ENCODE peak calls at places on chromosomes 12 and 14, in eight cellular contexts. G is PC-9, H is GM23338, Z is Karpas-422, P is PC-3, I is hepatocyte, Y is SK-N-SH, E is HCT116. A is an unnamed sample. For H3K9me2 and H3K4me1, the result is how much of the 10 kb centered on the place peaks cover.

GRCh38 chr12:117043598-117043901 is 55.7 kb downstream of the TESC start:
- DNase-seq in E (no peak), H (no peak), P (no peak), Z (no peak), I (no peak), G (no peak), Y (no peak), A (no peak)

GRCh38 chr14:22837059-22837749 is 819 bp downstream of the MMP14 start:
- DNase-seq in H (peak), P (peak), Z (no peak), I (peak), Y (peak), E (no peak), G (no peak), A (peak)

GRCh38 chr12:24227550-24227949 is 278.1 kb upstream of the SOX5 start:
- DNase-seq in G (no peak), I (no peak), Y (no peak), P (no peak), H (no peak), Z (no peak), E (no peak), A (no peak)

GRCh38 chr14:103862393-103862782 is 15.0 kb upstream of the PPP1R13B start:
- DNase-seq in Y (no peak), E (no peak), P (no peak), H (peak), G (no peak), Z (no peak), I (no peak), A (no peak)

GRCh38 chr12:461425-461824 is 1.7 kb downstream of the B4GALNT3 start:
- DNase-seq in Z (no peak), E (no peak), H (no peak), G (no peak), P (no peak), Y (no peak), I (peak), A (no peak)

GRCh38 chr14:29810657-29811056 is 117.0 kb downstream of the PRKD1 start:
- DNase-seq in I (no peak), P (peak), Y (no peak), Z (no peak), E (no peak), G (no peak), H (no peak), A (peak)

GRCh38 chr14:78721756-78722455 is 551.7 kb downstream of the NRXN3 start:
- DNase-seq in Y (no peak), G (no peak), H (no peak), Z (no peak), P (no peak), E (no peak), I (no peak), A (no peak)

GRCh38 chr12:10406725-10407124 is 2.8 kb downstream of the KLRC4 start:
- DNase-seq in E (no peak), G (no peak), P (no peak), Z (no peak), H (no peak), Y (no peak), I (no peak), A (no peak)

GRCh38 chr12:53327435-53328042 is 6.1 kb upstream of the AAAS start:
- DNase-seq in G (no peak), P (peak), Z (peak), H (peak), E (no peak), Y (peak), I (no peak), A (peak)

GRCh38 chr14:20757963-20758362 is 10.2 kb upstream of the EDDM3B start:
- DNase-seq in Y (no peak), H (peak), P (no peak), G (no peak), I (peak), Z (peak), E (no peak), A (no peak)

GRCh38 chr14:37172024-37172869 is at the start of gene SLC25A21:
- DNase-seq in E (peak), P (peak), Y (no peak), I (peak), Z (no peak), G (peak), H (peak), A (peak)

GRCh38 chr12:14775652-14776020 is 27.6 kb downstream of the WBP11 start:
- DNase-seq in Y (no peak), Z (no peak), P (no peak), E (no peak), G (no peak), I (no peak), H (no peak), A (peak)

GRCh38 chr12:89858718-89859117 is 150.1 kb upstream of the ATP2B1 start:
- DNase-seq in Z (no peak), E (no peak), Y (no peak), G (no peak), I (no peak), H (no peak), P (no peak), A (no peak)

GRCh38 chr14:77507762-77508161 is 9.1 kb upstream of the ISM2 start:
- DNase-seq in G (no peak), Z (no peak), H (no peak), E (no peak), I (no peak), Y (no peak), P (no peak), A (no peak)

GRCh38 chr14:50944647-50945413 is 547 bp upstream of the PYGL start:
- DNase-seq in I (peak), G (no peak), Z (no peak), E (peak), P (peak), Y (no peak), H (no peak), A (peak)

GRCh38 chr14:74945852-74946658 is 9.3 kb downstream of the PGF start:
- DNase-seq in I (peak), Z (peak), H (peak), G (peak), P (peak), E (peak), Y (peak), A (peak)

GRCh38 chr12:124871297-124871696 is 7.6 kb upstream of the SCARB1 start:
- DNase-seq in Z (no peak), P (no peak), G (no peak), E (no peak), H (no peak), Y (no peak), I (no peak), A (no peak)

GRCh38 chr14:52253503-52253902 is 14.0 kb upstream of the PTGDR start:
- DNase-seq in H (peak), G (no peak), Y (no peak), E (no peak), P (peak), Z (no peak), I (no peak), A (peak)

GRCh38 chr14:101363261-101363555 is 198.1 kb upstream of the DIO3 start:
- DNase-seq in I (no peak), H (no peak), E (no peak), P (no peak), G (no peak), Y (no peak), Z (peak), A (no peak)

GRCh38 chr12:92034858-92035401 is 110.7 kb downstream of the BTG1 start:
- DNase-seq in Y (peak), P (peak), H (no peak), I (peak), Z (no peak), E (peak), G (peak), A (peak)

GRCh38 chr14:26687438-26687837 is 89.6 kb upstream of the NOVA1 start:
- DNase-seq in H (no peak), I (no peak), Y (no peak), E (no peak), P (no peak), G (no peak), Z (no peak), A (no peak)

GRCh38 chr14:24310666-24311604 is at the start of gene LTB4R:
- DNase-seq in Z (peak), P (no peak), E (no peak), G (no peak), Y (no peak), H (peak), I (no peak), A (peak)

GRCh38 chr14:30868736-30869135 is 5.6 kb upstream of the COCH start:
- DNase-seq in Z (no peak), E (no peak), I (no peak), G (no peak), P (no peak), H (no peak), Y (no peak), A (no peak)

GRCh38 chr12:107415834-107416233 is 269.8 kb upstream of the PWP1 start:
- DNase-seq in P (no peak), Z (no peak), G (no peak), H (no peak), Y (no peak), E (no peak), I (no peak), A (peak)

GRCh38 chr12:131055596-131056233 is 102.0 kb downstream of the ADGRD1 start:
- DNase-seq in I (no peak), Z (no peak), E (no peak), H (no peak), P (no peak), Y (no peak), G (no peak), A (no peak)

GRCh38 chr14:70045715-70046535 is 142.8 kb downstream of the SLC8A3 start:
- DNase-seq in P (peak), E (peak), I (peak), G (peak), Z (peak), Y (peak), H (peak), A (peak)

GRCh38 chr12:95605875-95606274 is 54.6 kb upstream of the USP44 start:
- DNase-seq in G (peak), Z (no peak), H (no peak), E (no peak), Y (no peak), I (no peak), P (peak), A (peak)

GRCh38 chr12:85963322-85963721 is 89.2 kb downstream of the NTS start:
- DNase-seq in H (no peak), Z (no peak), G (no peak), Y (no peak), E (no peak), P (no peak), I (no peak), A (no peak)

GRCh38 chr12:43776498-43776897 is 17.7 kb downstream of the IRAK4 start:
- DNase-seq in Y (peak), Z (peak), G (no peak), P (peak), H (peak), I (peak), E (peak), A (peak)

GRCh38 chr14:103558071-103558882 is 4.2 kb downstream of the BAG5 start:
- DNase-seq in I (no peak), Y (no peak), E (no peak), Z (no peak), H (no peak), G (no peak), P (peak), A (peak)

GRCh38 chr14:72513994-72514659 is 379.8 kb downstream of the DPF3 start:
- DNase-seq in Y (peak), I (peak), H (peak), P (peak), Z (peak), E (peak), G (no peak), A (peak)

GRCh38 chr14:72514660-72515025 is 379.3 kb downstream of the DPF3 start:
- DNase-seq in E (no peak), G (no peak), Y (no peak), H (no peak), P (no peak), I (no peak), Z (no peak), A (no peak)

GRCh38 chr14:72513346-72513745 is 380.6 kb downstream of the DPF3 start:
- DNase-seq in H (no peak), P (no peak), Y (no peak), Z (no peak), E (no peak), G (no peak), I (no peak), A (no peak)

GRCh38 chr14:72512925-72513324 is 381.0 kb downstream of the DPF3 start:
- DNase-seq in Z (no peak), I (no peak), Y (no peak), E (no peak), H (no peak), P (no peak), G (no peak), A (peak)

GRCh38 chr14:72510566-72510965 is 383.3 kb downstream of the DPF3 start:
- DNase-seq in Z (no peak), I (no peak), H (no peak), E (no peak), G (no peak), P (no peak), Y (no peak), A (no peak)
- H3K9me2 ChIP-seq in Z (under half), I (under half), H (under half), E (under half), G (under half), P (under half), Y (under half), A (under half)

DNA sequence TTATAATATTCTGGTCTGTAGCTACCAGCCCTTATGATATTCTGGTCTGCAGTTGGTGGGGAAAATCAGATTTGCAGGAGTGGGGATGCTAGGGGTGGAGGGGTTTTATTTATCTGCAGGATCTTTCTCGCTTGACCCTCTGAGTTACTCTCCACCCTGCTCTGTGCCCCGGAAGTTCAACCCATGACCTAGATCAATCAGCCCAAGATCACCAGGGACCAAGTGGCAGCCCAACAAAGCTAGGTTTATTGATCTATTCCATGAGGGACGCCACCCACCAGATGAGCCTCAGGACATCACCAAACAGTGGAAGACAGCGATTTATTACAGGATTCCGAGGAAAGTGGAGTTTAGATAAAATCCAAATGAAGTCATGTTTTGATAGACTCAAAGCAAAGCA is 25.8 kb upstream of the C12orf76 start:
- DNase-seq in G (no peak), I (no peak), E (no peak), P (no peak), Y (no peak), H (no peak), Z (no peak), A (no peak)
- H3K4me3 ChIP-seq in G (no peak), I (no peak), E (no peak), P (no peak), Y (no peak), H (no peak), Z (no peak), A (peak)

GRCh38 chr14:61345144-61345482 is 23.7 kb downstream of the PRKCH start:
- DNase-seq in H (no peak), E (no peak), Z (no peak), G (no peak), Y (no peak), I (no peak), P (no peak), A (no peak)
- H3K4me1 ChIP-seq in H (under half), E (under half), Z (under half), G (under half), Y (under half), I (under half), P (under half), A (under half)

DNA sequence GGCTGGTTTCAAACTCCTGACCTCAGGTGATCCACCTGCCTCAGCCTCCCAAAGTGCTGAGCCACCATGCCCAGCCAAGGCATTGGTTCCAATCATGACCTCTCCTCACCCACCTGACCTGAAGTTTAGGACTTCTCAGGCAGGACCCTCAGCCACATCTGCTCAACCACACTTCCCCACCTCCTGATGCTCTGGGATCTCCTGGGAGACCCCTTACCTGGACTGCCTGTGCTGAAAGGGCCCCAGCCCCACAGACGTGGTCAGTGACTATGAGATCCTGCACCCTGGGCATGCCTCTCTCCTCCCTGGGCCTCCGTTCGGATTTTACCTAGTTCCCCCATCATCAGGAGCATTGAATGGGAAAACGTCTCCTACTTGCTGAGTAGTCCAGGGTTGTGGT is 18.0 kb downstream of the GSC start:
- DNase-seq in E (no peak), H (no peak), Z (no peak), G (no peak), P (no peak), I (no peak), Y (no peak), A (no peak)
- H3K9me2 ChIP-seq in E (under half), H (under half), Z (under half), G (under half), P (under half), I (under half), Y (under half), A (under half)

GRCh38 chr12:52311282-52311643 is 9.9 kb downstream of the KRT83 start:
- DNase-seq in Z (no peak), P (no peak), I (no peak), G (no peak), H (no peak), E (no peak), Y (no peak), A (peak)
- H3K4me3 ChIP-seq in Z (no peak), P (no peak), I (no peak), G (no peak), H (no peak), E (no peak), Y (no peak), A (no peak)

GRCh38 chr12:79415754-79416435 is 274.9 kb downstream of the PAWR start:
- DNase-seq in I (peak), E (no peak), Y (no peak), Z (no peak), P (peak), G (peak), H (peak), A (peak)
- H3K4me1 ChIP-seq in I (under half), E (under half), Y (under half), Z (under half), P (half or more), G (under half), H (under half), A (under half)